ENCODE peak calls at places on chromosomes 13 and 19, in six cellular contexts. E is GM18507; K is stimulated activated naive CD8-positive, alpha-beta T cell treated with anti-CD3 and anti-CD28 coated beads, Interleukin-15, Interleukin-2, amounts not matched to agents 100 U/mL and 50 U/mL, for 24 hours; O is GM12865; S is posterior cingulate gyrus; D is progenitor cell of endocrine pancreas. Q is an unnamed sample.

GRCh38 chr19:46514589-46515289 is 19.1 kb upstream of the PNMA8B start:
- DNase-seq in E (no peak), K (no peak), O (no peak), S (no peak), D (no peak), Q (no peak)

GRCh38 chr13:40518481-40518882 is 148.0 kb downstream of the FOXO1 start:
- DNase-seq in E (peak; percentile 28), K (peak; percentile 76), O (peak; percentile 83), S (peak; percentile 86), D (no peak), Q (peak; percentile 60)

GRCh38 chr13:35724480-35724879 is 248.0 kb upstream of the MAB21L1 start:
- DNase-seq in E (no peak), K (no peak), O (no peak), S (no peak), D (no peak), Q (no peak)

GRCh38 chr13:79825959-79826358 is 345.0 kb downstream of the NDFIP2 start:
- DNase-seq in E (no peak), K (no peak), O (no peak), S (no peak), D (no peak), Q (no peak)

GRCh38 chr19:35451278-35452096 is 3.4 kb downstream of the FFAR2 start:
- DNase-seq in E (no peak), K (peak; percentile 38), O (peak; percentile 88), S (no peak), D (no peak), Q (peak; percentile 86)

GRCh38 chr19:37950471-37951175 is 43.6 kb downstream of the SIPA1L3 start:
- DNase-seq in E (no peak), K (no peak), O (no peak), S (no peak), D (no peak), Q (no peak)

GRCh38 chr19:55384576-55385235 is 614 bp upstream of the TMEM238 start:
- DNase-seq in E (no peak), K (peak; percentile 53), O (peak; percentile 55), S (no peak), D (no peak), Q (no peak)

GRCh38 chr13:48750588-48751383 is 97.1 kb downstream of the CYSLTR2 start:
- DNase-seq in E (no peak), K (no peak), O (no peak), S (peak; percentile 39), D (no peak), Q (no peak)

GRCh38 chr19:16470911-16471811 is 609 bp downstream of the EPS15L1 start:
- DNase-seq in E (no peak), K (peak; percentile 38), O (peak; percentile 63), S (peak; percentile 88), D (no peak), Q (no peak)

GRCh38 chr19:40976724-40977123 is 14.4 kb upstream of the CYP2B6 start:
- DNase-seq in E (no peak), K (no peak), O (no peak), S (no peak), D (no peak), Q (no peak)